ENCODE peak calls at places on chromosomes 6 and 20, in nine cellular contexts. X is hepatocyte, U is fibroblast of lung, A is tibial artery, G is GM12878, Q is right atrium auricular region, J is lung, I is heart left ventricle, K is upper lobe of right lung. B is an unnamed sample. For H3K27me3 and H3K9me3, the result is how much of the 10 kb centered on the place peaks cover.

GRCh38 chr20:40945754-40946451 is 82.7 kb upstream of the TOP1 start:
- DNase-seq in X (peak), U (peak), A (peak), G (no peak), Q (no peak), J (no peak), I (peak), K (no peak), B (peak)

GRCh38 chr6:47034919-47035318 is 7.2 kb downstream of the ADGRF1 start:
- DNase-seq in X (peak), U (peak), A (no peak), G (no peak), Q (no peak), J (peak), I (peak), K (no peak), B (peak)

GRCh38 chr6:110756817-110757216 is 58.5 kb downstream of the CDK19 start:
- DNase-seq in X (no peak), U (no peak), A (no peak), G (no peak), Q (no peak), J (no peak), I (no peak), K (no peak), B (no peak)

GRCh38 chr6:142871910-142872331 is 73.1 kb downstream of the HIVEP2 start:
- DNase-seq in X (peak), U (peak), A (peak), G (no peak), Q (peak), J (no peak), I (peak), K (no peak), B (peak)

GRCh38 chr6:64012351-64013060 is 376.9 kb downstream of the PHF3 start:
- DNase-seq in X (peak), U (peak), A (no peak), G (no peak), Q (no peak), J (no peak), I (no peak), K (no peak), B (no peak)

GRCh38 chr20:1663917-1664316 is 6.3 kb upstream of the SIRPG start:
- DNase-seq in X (no peak), U (no peak), A (no peak), G (no peak), Q (no peak), J (no peak), I (no peak), K (no peak), B (no peak)

GRCh38 chr6:154848580-154848979 is 115.4 kb downstream of the SCAF8 start:
- DNase-seq in X (no peak), U (peak), A (no peak), G (no peak), Q (no peak), J (no peak), I (no peak), K (no peak), B (no peak)

GRCh38 chr20:38450412-38450975 is 15.4 kb upstream of the SNHG17 start:
- DNase-seq in X (no peak), U (no peak), A (no peak), G (no peak), Q (no peak), J (no peak), I (no peak), K (no peak), B (no peak)

GRCh38 chr6:78875505-78875904 is 8.2 kb downstream of the IRAK1BP1 start:
- DNase-seq in X (no peak), U (no peak), A (no peak), G (no peak), Q (no peak), J (no peak), I (no peak), K (no peak), B (no peak)

GRCh38 chr6:137914530-137915193 is 47.6 kb downstream of the TNFAIP3 start:
- DNase-seq in X (no peak), U (no peak), A (no peak), G (no peak), Q (no peak), J (no peak), I (no peak), K (no peak), B (no peak)

GRCh38 chr20:34632870-34633452 is 43.9 kb downstream of the PIGU start:
- DNase-seq in X (no peak), U (no peak), A (no peak), G (no peak), Q (no peak), J (no peak), I (no peak), K (no peak), B (no peak)

GRCh38 chr20:50876816-50877215 is 54.4 kb downstream of the ADNP start:
- DNase-seq in X (no peak), U (no peak), A (no peak), G (no peak), Q (no peak), J (no peak), I (no peak), K (peak), B (no peak)

GRCh38 chr6:168490757-168491156 is 49.8 kb downstream of the SMOC2 start:
- DNase-seq in X (no peak), U (no peak), A (no peak), G (no peak), Q (no peak), J (no peak), I (no peak), K (no peak), B (no peak)
- H3K4me3 ChIP-seq in X (no peak), U (no peak), A (no peak), G (no peak), Q (no peak), J (no peak), I (no peak), K (no peak), B (no peak)

GRCh38 chr6:20137288-20137687 is 75.0 kb downstream of the MBOAT1 start:
- DNase-seq in X (no peak), U (no peak), A (no peak), G (no peak), Q (no peak), J (no peak), I (no peak), K (no peak), B (no peak)
- H3K27me3 ChIP-seq in X (under half), U (under half), A (under half), G (under half), Q (under half), J (under half), I (under half), K (under half), B (under half)

DNA sequence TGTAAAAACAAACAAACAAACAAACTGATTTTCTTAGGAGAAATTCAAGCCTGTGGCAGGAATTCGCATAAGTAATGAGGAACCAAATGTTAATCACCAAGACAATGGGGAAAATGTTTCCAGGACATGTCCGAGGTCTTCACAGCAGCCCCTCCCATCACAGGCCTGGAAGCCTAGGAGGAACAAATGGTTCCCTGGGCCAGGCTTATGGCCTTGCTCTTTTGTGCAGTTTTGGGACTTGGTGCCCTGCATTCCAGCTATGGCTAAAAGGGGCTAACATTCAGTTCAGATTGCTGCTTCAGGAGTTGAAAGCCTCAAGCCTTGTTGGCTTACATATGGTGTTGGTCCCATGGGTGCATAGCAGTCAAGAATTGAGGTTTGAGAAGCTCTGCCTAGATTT is 1372.7 kb upstream of the CITED2 start:
- DNase-seq in X (no peak), U (no peak), A (no peak), G (no peak), Q (no peak), J (no peak), I (no peak), K (no peak), B (no peak)
- H3K9me3 ChIP-seq in X (under half), U (under half), A (under half), G (under half), Q (under half), J (under half), I (under half), K (under half), B (under half)

GRCh38 chr6:136549359-136550044 is 720 bp downstream of the MAP7 start:
- DNase-seq in X (peak), U (peak), A (no peak), G (no peak), Q (no peak), J (peak), I (no peak), K (peak), B (no peak)
- H3K4me3 ChIP-seq in X (peak), U (peak), A (peak), G (peak), Q (peak), J (peak), I (peak), K (peak), B (peak)

DNA sequence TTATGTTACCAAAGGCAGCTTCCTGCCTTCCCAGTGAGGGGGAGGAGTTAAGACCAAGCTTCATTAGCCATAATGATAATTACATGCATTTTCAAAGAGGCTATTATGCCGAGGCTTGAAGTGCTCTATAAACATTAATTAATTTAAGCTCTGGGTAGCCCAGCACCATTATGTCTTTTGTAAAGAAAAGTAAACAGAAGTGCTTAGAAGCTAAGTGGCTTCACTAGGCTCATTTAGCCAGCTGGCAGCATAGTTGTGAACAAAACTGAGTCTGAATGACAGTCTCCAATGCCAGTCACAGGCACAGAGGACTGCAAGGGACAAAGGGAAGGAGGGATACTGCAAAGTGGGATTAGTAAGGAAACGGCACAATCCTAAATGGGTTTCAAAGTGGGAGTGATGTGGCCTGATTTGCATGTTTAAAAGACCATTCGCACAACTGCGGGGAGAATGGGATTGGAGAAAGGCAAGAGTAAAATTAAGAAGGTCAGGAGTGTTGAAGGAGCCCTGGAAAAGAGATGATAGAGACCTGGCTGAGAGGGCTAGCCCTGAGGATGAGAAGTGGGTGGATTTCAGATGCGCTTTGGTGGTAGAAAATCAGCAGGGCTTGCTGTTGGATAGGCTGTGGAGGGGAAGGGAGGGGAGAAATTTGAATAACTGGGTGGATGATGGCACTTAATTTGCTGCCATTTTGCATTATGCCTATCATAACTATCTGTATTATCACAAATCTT is 20.1 kb upstream of the ISM1 start:
- DNase-seq in X (no peak), U (no peak), A (no peak), G (no peak), Q (no peak), J (no peak), I (no peak), K (no peak), B (no peak)
- H3K27me3 ChIP-seq in X (under half), U (under half), A (under half), G (under half), Q (under half), J (under half), I (under half), K (under half), B (under half)

GRCh38 chr6:100459291-100459690 is 5.4 kb downstream of the SIM1 start:
- DNase-seq in X (no peak), U (no peak), A (no peak), G (no peak), Q (no peak), J (no peak), I (no peak), K (no peak), B (no peak)
- H3K9me3 ChIP-seq in X (under half), U (under half), A (under half), G (under half), Q (under half), J (under half), I (under half), K (under half), B (under half)

GRCh38 chr6:20403766-20404640 is 2.3 kb downstream of the E2F3 start:
- DNase-seq in X (peak), U (peak), A (peak), G (no peak), Q (no peak), J (no peak), I (no peak), K (no peak), B (peak)
- H3K4me3 ChIP-seq in X (peak), U (peak), A (peak), G (peak), Q (peak), J (peak), I (peak), K (peak), B (peak)

GRCh38 chr20:32639284-32639683 is 34.5 kb downstream of the C20orf203 start:
- DNase-seq in X (no peak), U (no peak), A (no peak), G (no peak), Q (no peak), J (no peak), I (no peak), K (no peak), B (no peak)
- H3K27me3 ChIP-seq in X (under half), U (under half), A (under half), G (under half), Q (under half), J (under half), I (under half), K (under half), B (under half)

B was measured in MG63.